ENCODE peak calls at places on chromosomes 16 and 17, in seven cellular contexts. O, X, Y, K, Z, L and H are unnamed samples.

GRCh38 chr17:35023538-35023937 is 40.0 kb downstream of the RFFL start:
- DNase-seq in O (no peak), X (no peak), Y (no peak), K (no peak), Z (no peak), L (no peak), H (no peak)

GRCh38 chr17:80693511-80693910 is 148.9 kb downstream of the RPTOR start:
- DNase-seq in O (no peak), X (no peak), Y (no peak), K (no peak), Z (no peak), L (no peak), H (no peak)

GRCh38 chr16:54873081-54873480 is 57.6 kb upstream of the IRX5 start:
- DNase-seq in O (no peak), X (peak; percentile 29), Y (no peak), K (no peak), Z (no peak), L (no peak), H (no peak)

GRCh38 chr17:1511290-1511689 is 5.1 kb downstream of the INPP5K start:
- DNase-seq in O (peak; percentile 75), X (no peak), Y (no peak), K (peak; percentile 83), Z (no peak), L (no peak), H (no peak)

GRCh38 chr16:642189-643049 is 791 bp downstream of the MCRIP2 start:
- DNase-seq in O (no peak), X (no peak), Y (no peak), K (peak; percentile 86), Z (peak; percentile 48), L (no peak), H (peak; percentile 85)

GRCh38 chr16:86874141-86874540 is 295.8 kb downstream of the FOXL1 start:
- DNase-seq in O (no peak), X (no peak), Y (no peak), K (no peak), Z (peak; percentile 43), L (no peak), H (no peak)

GRCh38 chr17:61129232-61129631 is 270.4 kb upstream of the TBX2 start:
- DNase-seq in O (no peak), X (no peak), Y (no peak), K (no peak), Z (no peak), L (no peak), H (no peak)

GRCh38 chr17:41801374-41802062 is 10.2 kb downstream of the P3H4 start:
- DNase-seq in O (peak; percentile 83), X (peak; percentile 61), Y (peak; percentile 46), K (peak; percentile 91), Z (peak; percentile 93), L (no peak), H (peak; percentile 77)

GRCh38 chr16:84874553-84874952 is 54.8 kb downstream of the CRISPLD2 start:
- DNase-seq in O (no peak), X (no peak), Y (no peak), K (no peak), Z (no peak), L (no peak), H (no peak)

GRCh38 chr16:4140652-4141051 is 24.4 kb upstream of the ADCY9 start:
- DNase-seq in O (no peak), X (peak; percentile 47), Y (no peak), K (no peak), Z (no peak), L (no peak), H (no peak)

GRCh38 chr17:81163703-81164413 is 1.4 kb upstream of the PVALEF start:
- DNase-seq in O (no peak), X (no peak), Y (no peak), K (peak; percentile 44), Z (no peak), L (no peak), H (no peak)

GRCh38 chr17:2406903-2407790 is 6.3 kb upstream of the MNT start:
- DNase-seq in O (peak; percentile 79), X (peak; percentile 86), Y (no peak), K (peak; percentile 83), Z (peak; percentile 45), L (peak; percentile 66), H (no peak)

GRCh38 chr17:6061290-6061689 is 8.9 kb upstream of the WSCD1 start:
- DNase-seq in O (no peak), X (peak; percentile 42), Y (no peak), K (no peak), Z (no peak), L (no peak), H (no peak)

GRCh38 chr17:40190197-40191021 is 13.1 kb downstream of the RAPGEFL1 start:
- DNase-seq in O (no peak), X (no peak), Y (no peak), K (no peak), Z (no peak), L (no peak), H (no peak)

GRCh38 chr16:19830902-19831555 is 53.6 kb downstream of the GPRC5B start:
- DNase-seq in O (no peak), X (no peak), Y (no peak), K (no peak), Z (no peak), L (no peak), H (no peak)

GRCh38 chr17:74760404-74761105 is 12.1 kb downstream of the NHERF1 start:
- DNase-seq in O (no peak), X (no peak), Y (peak; percentile 18), K (no peak), Z (no peak), L (no peak), H (no peak)

GRCh38 chr17:60510031-60510430 is 16.0 kb downstream of the APPBP2 start:
- DNase-seq in O (no peak), X (no peak), Y (no peak), K (no peak), Z (no peak), L (no peak), H (no peak)

GRCh38 chr16:57988929-57989328 is 11.5 kb downstream of the ZNF319 start:
- DNase-seq in O (no peak), X (no peak), Y (peak; percentile 20), K (peak; percentile 76), Z (no peak), L (no peak), H (no peak)

GRCh38 chr17:77186141-77186604 is 45.4 kb downstream of the SEC14L1 start:
- DNase-seq in O (peak; percentile 30), X (no peak), Y (no peak), K (peak; percentile 69), Z (no peak), L (no peak), H (peak; percentile 45)

GRCh38 chr17:59907467-59907866 is 14.5 kb downstream of the RPS6KB1 start:
- DNase-seq in O (no peak), X (no peak), Y (no peak), K (no peak), Z (no peak), L (no peak), H (no peak)

GRCh38 chr17:58333396-58334207 is 5.0 kb upstream of the TSPOAP1 start:
- DNase-seq in O (no peak), X (no peak), Y (no peak), K (no peak), Z (no peak), L (no peak), H (no peak)

GRCh38 chr17:64084086-64084939 is 45.6 kb downstream of the ERN1 start:
- DNase-seq in O (peak; percentile 37), X (peak; percentile 67), Y (no peak), K (no peak), Z (peak; percentile 82), L (no peak), H (no peak)

GRCh38 chr17:82812058-82812457 is 27.8 kb downstream of the ZNF750 start:
- DNase-seq in O (no peak), X (no peak), Y (no peak), K (peak; percentile 49), Z (no peak), L (no peak), H (no peak)

GRCh38 chr17:68326681-68327080 is 35.4 kb downstream of the ARSG start:
- DNase-seq in O (no peak), X (no peak), Y (no peak), K (no peak), Z (no peak), L (no peak), H (no peak)

GRCh38 chr16:11871193-11871592 is 19.9 kb upstream of the RSL1D1 start:
- DNase-seq in O (no peak), X (peak; percentile 49), Y (no peak), K (no peak), Z (no peak), L (no peak), H (no peak)

GRCh38 chr16:17275076-17275732 is 195.6 kb downstream of the XYLT1 start:
- DNase-seq in O (no peak), X (no peak), Y (no peak), K (no peak), Z (peak; percentile 91), L (no peak), H (no peak)

GRCh38 chr17:4287710-4288109 is 23.9 kb upstream of the ANKFY1 start:
- DNase-seq in O (no peak), X (no peak), Y (no peak), K (no peak), Z (no peak), L (no peak), H (no peak)

GRCh38 chr17:64940055-64940454 is 20.8 kb upstream of the LRRC37A3 start:
- DNase-seq in O (no peak), X (no peak), Y (no peak), K (no peak), Z (no peak), L (no peak), H (no peak)

GRCh38 chr16:57709663-57710062 is 15.1 kb downstream of the DRC7 start:
- DNase-seq in O (no peak), X (no peak), Y (no peak), K (no peak), Z (no peak), L (no peak), H (no peak)